ENCODE peak calls at places on chromosome 11, in five cellular contexts. H is OCI-LY7, R is cardiac fibroblast, O is glutamatergic neuron, U is lower leg skin. B is an unnamed sample.
A peak's percentile ranks its signal among the peaks of the same experiment; 100 is the strongest.

GRCh38 chr11:34155057-34155758 is 49.8 kb downstream of the NAT10 start:
- DNase-seq in H (no peak), O (no peak), R (no peak), U (peak; percentile 66), B (no peak)

GRCh38 chr11:93501856-93502255 is 41.3 kb downstream of the SMCO4 start:
- DNase-seq in R (no peak), U (no peak), O (no peak), H (no peak), B (no peak)

GRCh38 chr11:57464343-57465181 is 4.2 kb downstream of the RTN4RL2 start:
- DNase-seq in U (no peak), O (peak; percentile 39), H (no peak), R (no peak), B (no peak)

GRCh38 chr11:40885257-40885947 is 574.0 kb downstream of the LRRC4C start:
- DNase-seq in U (no peak), R (no peak), O (no peak), H (no peak), B (no peak)

GRCh38 chr11:94705419-94705818 is 62.7 kb upstream of the AMOTL1 start:
- DNase-seq in U (no peak), R (no peak), O (no peak), H (no peak), B (no peak)

GRCh38 chr11:119531091-119531490 is 108.1 kb upstream of the THY1 start:
- DNase-seq in U (no peak), R (no peak), O (no peak), H (no peak), B (no peak)

GRCh38 chr11:70351646-70352045 is 46.7 kb upstream of the CTTN start:
- DNase-seq in O (no peak), H (no peak), R (no peak), U (peak; percentile 58), B (no peak)

GRCh38 chr11:57214494-57214893 is 22.6 kb downstream of the APLNR start:
- DNase-seq in H (no peak), R (peak; percentile 71), O (no peak), U (no peak), B (peak; percentile 73)

GRCh38 chr11:118635237-118635591 is 27.8 kb downstream of the PHLDB1 start:
- DNase-seq in U (no peak), H (no peak), R (no peak), O (no peak), B (no peak)

GRCh38 chr11:66509131-66509561 is 1.3 kb upstream of the BBS1 start:
- DNase-seq in O (no peak), U (no peak), H (no peak), R (no peak), B (no peak)

GRCh38 chr11:23359297-23359696 is 499.0 kb upstream of the CCDC179 start:
- DNase-seq in O (no peak), R (peak; percentile 83), U (no peak), H (no peak), B (peak; percentile 66)

GRCh38 chr11:68692115-68692514 is 7.8 kb downstream of the GAL start:
- DNase-seq in H (peak; percentile 4), O (no peak), R (no peak), U (no peak), B (no peak)

GRCh38 chr11:29962243-29962642 is 54.6 kb downstream of the KCNA4 start:
- DNase-seq in O (peak; percentile 58), R (no peak), U (no peak), H (peak; percentile 7), B (no peak)

GRCh38 chr11:111983187-111983986 is 41.8 kb upstream of the DLAT start:
- DNase-seq in U (no peak), O (peak; percentile 25), H (no peak), R (no peak), B (no peak)

GRCh38 chr11:117565709-117566108 is 231.3 kb downstream of the DSCAML1 start:
- DNase-seq in H (no peak), O (no peak), R (no peak), U (no peak), B (no peak)

GRCh38 chr11:119309953-119310681 is 6.8 kb downstream of the MCAM start:
- DNase-seq in O (no peak), U (no peak), H (no peak), R (no peak), B (no peak)

GRCh38 chr11:113168358-113168757 is 146.0 kb upstream of the TTC12 start:
- DNase-seq in O (no peak), U (no peak), R (no peak), H (no peak), B (no peak)

GRCh38 chr11:123509737-123510578 is 79.9 kb downstream of the GRAMD1B start:
- DNase-seq in U (peak; percentile 65), H (no peak), O (peak; percentile 75), R (peak; percentile 78), B (peak; percentile 21)

GRCh38 chr11:17931595-17931994 is 81.3 kb downstream of the SERGEF start:
- DNase-seq in U (no peak), R (no peak), H (no peak), O (no peak), B (no peak)

GRCh38 chr11:67354314-67355022 is 1.1 kb upstream of the POLD4 start:
- DNase-seq in O (no peak), U (peak; percentile 90), R (peak; percentile 98), H (no peak), B (peak; percentile 97)

GRCh38 chr11:71338806-71339177 is 86.4 kb upstream of the SHANK2 start:
- DNase-seq in H (no peak), O (no peak), R (no peak), U (peak; percentile 49), B (no peak)

GRCh38 chr11:106030609-106031008 is 8.6 kb upstream of the MSANTD4 start:
- DNase-seq in O (no peak), H (no peak), U (no peak), R (no peak), B (no peak)

GRCh38 chr11:130894322-130895025 is 21.8 kb downstream of the SNX19 start:
- DNase-seq in H (peak; percentile 67), U (peak; percentile 93), O (peak; percentile 82), R (peak; percentile 85), B (no peak)
- TF ChIP-seq CTCF in H (peak; percentile 94), U (peak; percentile 56), O (peak; percentile 88), R (peak; percentile 77), B (peak; percentile 93)

DNA sequence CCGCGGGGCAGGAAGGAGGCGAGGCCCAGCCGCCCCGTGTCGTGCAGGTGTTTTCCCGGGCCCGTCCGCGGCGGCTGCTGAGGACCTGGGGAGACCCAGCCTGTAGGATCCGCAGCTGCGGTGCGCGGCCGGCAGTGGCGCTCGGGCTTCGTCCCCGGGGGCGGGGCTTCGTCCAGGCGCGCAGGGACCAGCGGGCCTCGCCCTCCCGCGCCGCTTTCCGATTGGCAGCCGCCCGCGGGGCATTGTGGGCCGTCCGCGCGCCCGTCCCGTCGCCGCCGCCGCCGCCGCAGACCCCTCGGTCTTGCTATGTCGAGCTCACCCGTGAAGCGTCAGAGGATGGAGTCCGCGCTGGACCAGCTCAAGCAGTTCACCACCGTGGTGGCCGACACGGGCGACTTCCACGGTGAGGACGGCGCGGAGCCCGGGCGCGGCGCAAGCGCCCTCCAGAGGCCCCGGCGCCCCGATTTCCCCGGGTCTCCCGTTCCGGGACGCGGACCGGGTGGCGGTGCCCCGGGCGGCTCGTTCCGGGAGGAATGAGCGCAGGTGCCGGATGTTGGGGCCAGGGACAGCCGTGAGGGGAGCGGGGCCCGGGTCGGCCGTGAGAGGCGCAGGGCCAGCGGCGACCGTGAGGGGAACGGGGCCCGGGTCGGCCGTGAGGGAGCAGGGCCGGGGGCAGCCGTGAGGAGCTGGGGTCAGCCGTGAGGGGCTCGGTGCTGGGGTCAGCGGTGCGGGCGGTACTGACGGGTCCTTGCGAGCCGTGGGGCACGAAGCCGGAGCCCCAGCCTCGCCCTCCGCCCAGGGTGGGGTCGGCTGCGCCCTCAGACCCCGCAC is at the start of gene TALDO1:
- DNase-seq in O (peak; percentile 98), U (peak; percentile 97), H (peak; percentile 94), R (peak; percentile 79), B (peak; percentile 78)
- TF ChIP-seq CTCF in O (no peak), U (no peak), H (peak; percentile 49), R (no peak), B (peak; percentile 27)

GRCh38 chr11:47534707-47535251 is 18.2 kb downstream of the CELF1 start:
- DNase-seq in R (no peak), H (no peak), U (no peak), O (no peak), B (no peak)
- TF ChIP-seq CTCF in R (no peak), H (no peak), U (no peak), O (no peak), B (no peak)

DNA sequence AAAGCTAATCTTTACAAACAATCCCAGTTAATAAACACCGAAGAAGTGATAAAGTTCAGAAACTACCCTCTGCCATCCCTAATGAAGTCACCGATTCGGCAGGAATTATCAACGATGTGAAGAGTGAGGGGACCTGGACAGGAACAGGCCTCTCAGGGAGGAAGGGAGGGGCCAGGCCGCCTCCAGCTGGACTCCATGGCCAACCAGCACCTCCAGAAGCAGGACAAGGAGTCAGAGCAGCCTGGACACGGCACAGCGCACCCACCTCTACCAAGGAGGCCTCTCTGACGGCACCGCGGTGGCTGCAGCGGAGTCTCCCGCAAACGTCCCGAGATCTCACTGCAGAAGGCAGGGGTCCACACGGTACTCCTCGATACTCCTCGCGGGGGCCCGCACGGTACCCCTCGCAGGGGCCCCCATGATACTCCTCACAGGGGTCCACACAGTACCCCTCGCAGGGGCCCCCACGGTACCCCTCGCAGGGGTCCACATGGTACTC is 3.8 kb downstream of the TOLLIP start:
- DNase-seq in O (no peak), U (peak; percentile 70), R (no peak), H (no peak), B (no peak)
- TF ChIP-seq CTCF in O (no peak), U (no peak), R (no peak), H (no peak), B (no peak)

DNA sequence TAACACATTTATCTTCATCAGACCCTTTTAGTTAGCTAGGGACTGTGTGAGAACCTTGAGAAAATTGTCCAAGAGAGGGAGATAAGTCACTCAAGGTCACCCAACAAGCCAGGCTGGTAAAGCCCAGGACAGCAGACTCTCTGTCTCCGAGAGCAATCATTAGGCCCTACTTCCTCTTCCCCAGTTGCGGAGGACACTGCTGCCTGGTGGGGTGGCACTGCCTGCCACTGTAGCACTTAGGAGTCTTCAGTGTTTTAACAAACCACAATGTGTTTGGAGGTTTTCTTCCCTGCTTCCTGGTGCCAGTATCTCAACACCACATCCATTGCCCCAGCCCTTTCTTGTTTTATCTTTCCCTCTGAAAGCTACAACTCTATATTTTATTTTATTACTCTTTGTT is 132.1 kb upstream of the LDLRAD3 start:
- DNase-seq in H (no peak), U (no peak), R (no peak), O (no peak), B (no peak)
- TF ChIP-seq CTCF in H (no peak), U (no peak), R (no peak), O (no peak), B (no peak)

DNA sequence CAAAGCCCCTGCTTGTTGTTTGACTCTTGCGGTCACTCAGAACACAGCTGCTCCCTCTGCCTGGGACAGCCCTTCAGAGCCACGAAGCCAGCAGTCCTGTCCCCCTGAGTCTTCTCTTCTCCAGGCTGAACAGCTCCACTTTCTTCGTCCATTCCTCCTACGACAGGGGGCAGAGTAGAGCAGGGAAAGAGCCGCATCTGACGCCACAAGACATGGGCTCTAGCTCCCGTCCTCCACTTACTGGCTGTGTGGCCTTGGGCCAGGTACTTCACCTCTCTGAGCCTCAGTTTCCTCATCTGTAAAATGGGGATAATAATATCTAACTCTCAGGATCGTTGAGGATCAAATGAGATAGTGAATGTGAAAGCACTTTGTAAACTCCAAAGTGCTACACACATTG is 29.9 kb downstream of the CHRDL2 start:
- DNase-seq in U (no peak), O (no peak), R (peak; percentile 40), H (peak; percentile 8), B (no peak)
- TF ChIP-seq CTCF in U (no peak), O (no peak), R (peak; percentile 43), H (peak; percentile 51), B (peak; percentile 23)

B was measured in HFFc6.